ENCODE peak calls at places on chromosomes 3 and 15, in four cellular contexts. N is activated T-helper 1 cell treated with Interleukin-2 at 50 U/mL for 16 hours, J is pancreas, S is ovary. M is an unnamed sample.

GRCh38 chr3:134080761-134081160 is 51.0 kb upstream of the SLCO2A1 start:
- DNase-seq in N (no peak), J (no peak), S (no peak), M (no peak)

GRCh38 chr3:5181479-5182141 is 5.9 kb upstream of the EDEM1 start:
- DNase-seq in N (no peak), J (no peak), S (no peak), M (no peak)

GRCh38 chr15:65362491-65362890 is 15.3 kb downstream of the IGDCC3 start:
- DNase-seq in N (no peak), J (no peak), S (no peak), M (no peak)

GRCh38 chr3:143538577-143538981 is 309.7 kb downstream of the SLC9A9 start:
- DNase-seq in N (no peak), J (no peak), S (no peak), M (no peak)

GRCh38 chr15:52104532-52105004 is 8.0 kb downstream of the BCL2L10 start:
- DNase-seq in N (no peak), J (no peak), S (no peak), M (no peak)

GRCh38 chr3:87448559-87448958 is 172.2 kb upstream of the POU1F1 start:
- DNase-seq in N (no peak), J (no peak), S (no peak), M (no peak)

GRCh38 chr3:5305681-5305983 is 118.1 kb downstream of the EDEM1 start:
- DNase-seq in N (no peak), J (no peak), S (no peak), M (no peak)

GRCh38 chr15:88646951-88647350 is 8.1 kb downstream of the ISG20 start:
- DNase-seq in N (no peak), J (no peak), S (no peak), M (no peak)

GRCh38 chr15:43285609-43286037 is 18.9 kb upstream of the TGM5 start:
- DNase-seq in N (no peak), J (no peak), S (peak; percentile 44), M (no peak)

GRCh38 chr15:28123408-28124023 is 24.4 kb upstream of the OCA2 start:
- DNase-seq in N (no peak), J (peak; percentile 82), S (peak; percentile 42), M (no peak)

GRCh38 chr15:92617197-92618037 is 38.2 kb downstream of the FAM174B start:
- DNase-seq in N (no peak), J (peak; percentile 75), S (peak; percentile 92), M (no peak)

GRCh38 chr3:174776123-174776522 is 83.0 kb upstream of the NAALADL2 start:
- DNase-seq in N (no peak), J (no peak), S (no peak), M (no peak)